ENCODE peak calls at places on chromosome 4, in four cellular contexts. J is sigmoid colon; G is effector memory CD4-positive, alpha-beta T cell; A is IMR-90. M is an unnamed sample.
A peak's percentile ranks its signal among the peaks of the same experiment; 100 is the strongest.

GRCh38 chr4:11436673-11437072 is 8.0 kb upstream of the HS3ST1 start:
- DNase-seq in J (no peak), G (no peak), A (no peak), M (no peak)

GRCh38 chr4:88613417-88613875 is 21.2 kb downstream of the HERC3 start:
- DNase-seq in J (no peak), G (peak; percentile 30), A (no peak), M (no peak)

GRCh38 chr4:34973632-34974312 is 1270.5 kb downstream of the ARAP2 start:
- DNase-seq in J (no peak), G (no peak), A (no peak), M (no peak)

GRCh38 chr4:7207791-7208231 is 15.5 kb downstream of the SORCS2 start:
- DNase-seq in J (no peak), G (no peak), A (no peak), M (no peak)

GRCh38 chr4:19317377-19317776 is 934.3 kb upstream of the SLIT2 start:
- DNase-seq in J (no peak), G (no peak), A (no peak), M (no peak)

GRCh38 chr4:78591404-78591803 is 39.8 kb downstream of the ANXA3 start:
- DNase-seq in J (no peak), G (no peak), A (no peak), M (no peak)

GRCh38 chr4:118845552-118846065 is 9.7 kb upstream of the SEC24D start:
- DNase-seq in J (no peak), G (no peak), A (no peak), M (no peak)

GRCh38 chr4:137740192-137740591 is 207.9 kb upstream of the PCDH18 start:
- DNase-seq in J (no peak), G (no peak), A (peak; percentile 18), M (no peak)

GRCh38 chr4:128600996-128601857 is 208.3 kb upstream of the JADE1 start:
- DNase-seq in J (peak; percentile 86), G (no peak), A (peak; percentile 97), M (peak; percentile 82)

GRCh38 chr4:149029056-149029651 is 586.9 kb upstream of the NR3C2 start:
- DNase-seq in J (no peak), G (no peak), A (peak; percentile 23), M (no peak)

GRCh38 chr4:40185830-40186664 is 10.8 kb upstream of the RHOH start:
- DNase-seq in J (no peak), G (no peak), A (peak; percentile 22), M (no peak)

GRCh38 chr4:127410201-127410600 is 222.6 kb upstream of the INTU start:
- DNase-seq in J (peak; percentile 72), G (no peak), A (no peak), M (no peak)

GRCh38 chr4:26032572-26033320 is 118.7 kb downstream of the SMIM20 start:
- DNase-seq in J (no peak), G (no peak), A (peak; percentile 91), M (no peak)

GRCh38 chr4:23097251-23097650 is 404.5 kb downstream of the GBA3 start:
- DNase-seq in J (no peak), G (no peak), A (peak; percentile 44), M (no peak)

GRCh38 chr4:31089815-31090214 is 369.6 kb downstream of the PCDH7 start:
- DNase-seq in J (no peak), G (no peak), A (peak; percentile 57), M (peak; percentile 55)

GRCh38 chr4:100870940-100871772 is 353.3 kb upstream of the EMCN start:
- DNase-seq in J (no peak), G (no peak), A (no peak), M (peak; percentile 36)

GRCh38 chr4:111618908-111619307 is 526.3 kb upstream of the FAM241A start:
- DNase-seq in J (no peak), G (no peak), A (peak; percentile 70), M (no peak)

GRCh38 chr4:134544303-134544761 is 342.7 kb upstream of the PABPC4L start:
- DNase-seq in J (peak; percentile 74), G (no peak), A (no peak), M (no peak)

GRCh38 chr4:51843309-51844156 is 580 bp downstream of the DCUN1D4 start:
- DNase-seq in J (peak; percentile 92), G (peak; percentile 45), A (peak; percentile 56), M (peak; percentile 88)

GRCh38 chr4:13640149-13640671 is 12.7 kb upstream of the BOD1L1 start:
- DNase-seq in J (no peak), G (no peak), A (peak; percentile 88), M (no peak)

GRCh38 chr4:130478406-130478805 is 1382.5 kb downstream of the C4orf33 start:
- DNase-seq in J (no peak), G (no peak), A (peak; percentile 87), M (no peak)

GRCh38 chr4:110636677-110637407 is 14.0 kb upstream of the PITX2 start:
- DNase-seq in J (no peak), G (no peak), A (peak; percentile 72), M (no peak)

GRCh38 chr4:150974251-150974640 is 40.8 kb downstream of the LRBA start:
- DNase-seq in J (no peak), G (no peak), A (no peak), M (no peak)

GRCh38 chr4:150972592-150972991 is 42.5 kb downstream of the LRBA start:
- DNase-seq in J (no peak), G (no peak), A (peak; percentile 32), M (no peak)

GRCh38 chr4:150973626-150974250 is 41.3 kb downstream of the LRBA start:
- DNase-seq in J (no peak), G (no peak), A (no peak), M (no peak)

GRCh38 chr4:150971901-150972300 is 43.2 kb downstream of the LRBA start:
- DNase-seq in J (no peak), G (no peak), A (no peak), M (no peak)

DNA sequence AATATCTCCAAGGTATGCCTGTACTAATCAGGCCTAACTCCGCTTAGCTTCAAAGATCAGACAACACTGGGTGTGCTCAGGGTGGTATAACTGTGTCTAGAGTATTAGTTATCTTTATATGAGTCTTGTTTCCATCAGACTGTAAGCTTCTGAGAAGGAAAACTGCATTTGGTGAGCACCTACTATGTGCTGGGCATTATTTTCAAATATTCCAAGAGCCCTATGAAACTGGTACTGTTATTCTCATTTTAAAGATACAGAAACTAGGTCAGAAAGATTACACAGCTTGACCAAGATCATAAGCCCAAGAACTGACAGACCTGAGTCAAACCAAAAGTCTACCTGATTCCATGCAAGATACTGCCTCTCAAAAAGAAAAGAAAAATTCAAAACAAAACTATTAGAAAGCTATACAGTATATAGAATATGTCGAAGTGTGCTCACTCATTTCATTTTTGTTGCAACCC is 44.4 kb downstream of the LRBA start:
- DNase-seq in J (no peak), G (no peak), A (no peak), M (no peak)
- H3K4me1 ChIP-seq in J (peaks cover 4% of the 10 kb centered on the region), G (peaks cover 3% of the 10 kb centered on the region), A (no peaks in the 10 kb centered on the region), M (peaks cover 14% of the 10 kb centered on the region)

GRCh38 chr4:1563768-1564485 is 120.2 kb downstream of the FAM53A start:
- DNase-seq in J (no peak), G (no peak), A (no peak), M (no peak)

GRCh38 chr4:1564535-1565375 is 119.4 kb downstream of the FAM53A start:
- DNase-seq in J (no peak), G (no peak), A (no peak), M (no peak)

GRCh38 chr4:1562371-1562770 is 121.7 kb downstream of the FAM53A start:
- DNase-seq in J (no peak), G (no peak), A (no peak), M (no peak)

GRCh38 chr4:1562771-1563170 is 121.3 kb downstream of the FAM53A start:
- DNase-seq in J (no peak), G (no peak), A (no peak), M (no peak)

GRCh38 chr4:1563241-1563640 is 120.9 kb downstream of the FAM53A start:
- DNase-seq in J (no peak), G (no peak), A (no peak), M (no peak)
- H3K27me3 ChIP-seq in J (peaks cover 93% of the 10 kb centered on the region), G (peaks cover 5% of the 10 kb centered on the region), A (peaks cover 45% of the 10 kb centered on the region), M (peaks cover 68% of the 10 kb centered on the region)

GRCh38 chr4:41573458-41574129 is 35.6 kb downstream of the LIMCH1 start:
- DNase-seq in J (no peak), G (no peak), A (no peak), M (no peak)

GRCh38 chr4:41572414-41572986 is 34.5 kb downstream of the LIMCH1 start:
- DNase-seq in J (no peak), G (no peak), A (no peak), M (no peak)

GRCh38 chr4:41569957-41570356 is 32.0 kb downstream of the LIMCH1 start:
- DNase-seq in J (no peak), G (no peak), A (no peak), M (no peak)

GRCh38 chr4:41575207-41575606 is 37.2 kb downstream of the LIMCH1 start:
- DNase-seq in J (no peak), G (no peak), A (no peak), M (no peak)

DNA sequence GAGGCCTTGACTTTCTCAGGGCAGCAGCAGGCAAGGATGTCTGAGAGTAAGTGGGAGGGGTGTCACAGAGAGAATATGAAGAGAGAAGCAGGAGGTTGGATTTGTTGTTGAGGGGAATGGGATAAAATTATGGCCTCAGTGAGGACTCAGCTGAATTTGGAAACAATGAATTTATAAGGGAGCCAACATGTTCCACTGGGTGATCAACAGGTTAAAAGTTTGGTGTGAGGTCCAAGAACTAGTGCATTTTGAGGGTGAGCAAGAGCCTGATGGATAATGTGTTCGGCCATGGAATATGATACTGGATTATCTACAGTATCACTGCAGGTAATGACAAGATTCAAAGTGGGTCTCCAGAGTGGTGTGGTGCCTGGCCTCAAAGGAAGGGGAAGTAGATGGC is 33.5 kb downstream of the LIMCH1 start:
- DNase-seq in J (no peak), G (no peak), A (no peak), M (no peak)
- H3K4me1 ChIP-seq in J (peaks cover 50% of the 10 kb centered on the region), G (no peaks in the 10 kb centered on the region), A (no peaks in the 10 kb centered on the region), M (peaks cover 34% of the 10 kb centered on the region)

GRCh38 chr4:80182237-80182866 is 15.0 kb upstream of the PRDM8 start:
- DNase-seq in J (no peak), G (no peak), A (no peak), M (no peak)

GRCh38 chr4:80185787-80186548 is 11.3 kb upstream of the PRDM8 start:
- DNase-seq in J (peak; percentile 72), G (no peak), A (peak; percentile 35), M (no peak)

GRCh38 chr4:80184791-80185756 is 12.2 kb upstream of the PRDM8 start:
- DNase-seq in J (peak; percentile 76), G (no peak), A (no peak), M (no peak)

GRCh38 chr4:80184053-80184790 is 13.1 kb upstream of the PRDM8 start:
- DNase-seq in J (peak; percentile 95), G (peak; percentile 79), A (peak; percentile 82), M (peak; percentile 91)

DNA sequence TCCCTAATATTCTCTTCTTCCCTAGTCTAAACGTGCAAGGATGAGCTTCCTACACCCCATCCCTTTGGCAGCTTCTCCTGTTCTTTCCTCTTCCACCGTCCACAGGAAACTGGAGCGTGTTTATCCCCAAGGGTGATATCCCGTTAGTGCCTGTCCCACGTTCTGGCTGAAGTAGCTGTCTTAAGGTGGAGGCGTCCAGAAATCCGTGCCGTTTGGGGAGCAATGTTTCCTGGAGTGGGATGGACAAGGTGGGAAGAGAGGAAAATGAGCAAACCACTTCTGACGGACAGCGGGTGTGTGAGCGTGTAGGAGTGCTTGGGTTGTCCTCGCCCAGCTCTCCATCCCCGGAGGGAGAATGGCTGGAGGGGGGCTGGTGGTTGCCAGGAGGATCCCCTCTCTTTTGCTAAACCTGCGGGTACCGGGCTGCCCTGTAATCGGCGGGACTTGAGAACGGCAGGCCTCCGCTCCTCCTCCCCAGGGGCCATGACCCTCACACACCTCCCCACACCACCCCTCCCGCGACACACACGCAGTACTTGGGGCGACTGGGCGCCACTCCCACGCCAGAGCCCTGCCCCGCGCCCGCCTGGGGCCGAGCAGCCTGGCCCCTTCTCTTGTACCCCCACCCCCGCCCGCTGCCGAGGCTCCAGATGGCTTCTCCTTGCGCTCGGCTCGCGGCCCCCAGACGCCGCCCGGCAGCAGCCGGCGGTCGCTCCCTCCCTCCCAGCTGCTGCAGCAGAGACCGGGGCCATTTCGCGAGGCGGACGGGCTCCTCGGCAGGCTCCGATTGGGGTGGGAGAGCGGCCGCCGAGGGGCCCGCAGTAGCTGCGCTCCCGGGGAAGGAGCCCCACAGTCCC is 13.9 kb upstream of the PRDM8 start:
- DNase-seq in J (peak; percentile 83), G (peak; percentile 22), A (no peak), M (peak; percentile 68)
- H3K27me3 ChIP-seq in J (no peaks in the 10 kb centered on the region), G (no peaks in the 10 kb centered on the region), A (no peaks in the 10 kb centered on the region), M (peaks cover 43% of the 10 kb centered on the region)

M was measured in upper lobe of right lung.